ENCODE peak calls at places on chromosome 2, in ten cellular contexts. One of them, this sample, is unnamed.

GRCh38 chr2:127479219-127479825 is 47.0 kb downstream of the IWS1 start:
- DNase-seq in GM20000: peak
- DNase-seq in amygdala: no peak
- DNase-seq in NCI-H774: peak
- DNase-seq in activated T-helper 1 cell treated with anti-CD3 and anti-CD28 coated beads, Interleukin-2, amount 50 U/mL, for 16 hours: no peak
- DNase-seq in uterus: no peak
- DNase-seq in GM19239: no peak
- DNase-seq in stimulated activated CD4-positive, alpha-beta T cell treated with anti-CD3 and anti-CD28 coated beads, Interleukin-15, amount 100 ng/mL, for 1 hour: no peak
- DNase-seq in AG08395: peak
- DNase-seq in coronary artery: no peak
- DNase-seq in this sample: no peak

GRCh38 chr2:136874258-136874657 is 108.9 kb downstream of the THSD7B start:
- DNase-seq in GM19239: no peak
- DNase-seq in coronary artery: no peak
- DNase-seq in GM20000: peak
- DNase-seq in NCI-H774: peak
- DNase-seq in stimulated activated CD4-positive, alpha-beta T cell treated with anti-CD3 and anti-CD28 coated beads, Interleukin-15, amount 100 ng/mL, for 1 hour: no peak
- DNase-seq in amygdala: no peak
- DNase-seq in uterus: no peak
- DNase-seq in AG08395: no peak
- DNase-seq in activated T-helper 1 cell treated with anti-CD3 and anti-CD28 coated beads, Interleukin-2, amount 50 U/mL, for 16 hours: no peak
- DNase-seq in this sample: no peak

GRCh38 chr2:20254731-20255130 is 29.8 kb upstream of the SDC1 start:
- DNase-seq in NCI-H774: no peak
- DNase-seq in activated T-helper 1 cell treated with anti-CD3 and anti-CD28 coated beads, Interleukin-2, amount 50 U/mL, for 16 hours: no peak
- DNase-seq in uterus: no peak
- DNase-seq in GM20000: no peak
- DNase-seq in stimulated activated CD4-positive, alpha-beta T cell treated with anti-CD3 and anti-CD28 coated beads, Interleukin-15, amount 100 ng/mL, for 1 hour: no peak
- DNase-seq in GM19239: no peak
- DNase-seq in coronary artery: no peak
- DNase-seq in amygdala: no peak
- DNase-seq in AG08395: no peak
- DNase-seq in this sample: no peak

GRCh38 chr2:40037303-40037702 is 258.2 kb upstream of the THUMPD2 start:
- DNase-seq in coronary artery: no peak
- DNase-seq in uterus: no peak
- DNase-seq in AG08395: no peak
- DNase-seq in amygdala: no peak
- DNase-seq in GM20000: no peak
- DNase-seq in stimulated activated CD4-positive, alpha-beta T cell treated with anti-CD3 and anti-CD28 coated beads, Interleukin-15, amount 100 ng/mL, for 1 hour: no peak
- DNase-seq in GM19239: no peak
- DNase-seq in NCI-H774: no peak
- DNase-seq in activated T-helper 1 cell treated with anti-CD3 and anti-CD28 coated beads, Interleukin-2, amount 50 U/mL, for 16 hours: no peak
- DNase-seq in this sample: no peak

GRCh38 chr2:23445450-23445868 is 60.5 kb downstream of the KLHL29 start:
- DNase-seq in activated T-helper 1 cell treated with anti-CD3 and anti-CD28 coated beads, Interleukin-2, amount 50 U/mL, for 16 hours: no peak
- DNase-seq in amygdala: no peak
- DNase-seq in stimulated activated CD4-positive, alpha-beta T cell treated with anti-CD3 and anti-CD28 coated beads, Interleukin-15, amount 100 ng/mL, for 1 hour: no peak
- DNase-seq in uterus: no peak
- DNase-seq in GM19239: no peak
- DNase-seq in GM20000: peak
- DNase-seq in coronary artery: peak
- DNase-seq in AG08395: peak
- DNase-seq in NCI-H774: no peak
- DNase-seq in this sample: peak

GRCh38 chr2:239177325-239177724 is 223.5 kb downstream of the HDAC4 start:
- DNase-seq in GM20000: no peak
- DNase-seq in AG08395: no peak
- DNase-seq in uterus: no peak
- DNase-seq in NCI-H774: no peak
- DNase-seq in coronary artery: peak
- DNase-seq in GM19239: no peak
- DNase-seq in activated T-helper 1 cell treated with anti-CD3 and anti-CD28 coated beads, Interleukin-2, amount 50 U/mL, for 16 hours: no peak
- DNase-seq in amygdala: no peak
- DNase-seq in stimulated activated CD4-positive, alpha-beta T cell treated with anti-CD3 and anti-CD28 coated beads, Interleukin-15, amount 100 ng/mL, for 1 hour: no peak
- DNase-seq in this sample: peak

GRCh38 chr2:239114616-239115265 is 266.9 kb downstream of the TWIST2 start:
- DNase-seq in activated T-helper 1 cell treated with anti-CD3 and anti-CD28 coated beads, Interleukin-2, amount 50 U/mL, for 16 hours: no peak
- DNase-seq in stimulated activated CD4-positive, alpha-beta T cell treated with anti-CD3 and anti-CD28 coated beads, Interleukin-15, amount 100 ng/mL, for 1 hour: no peak
- DNase-seq in GM20000: no peak
- DNase-seq in NCI-H774: no peak
- DNase-seq in coronary artery: no peak
- DNase-seq in GM19239: no peak
- DNase-seq in uterus: no peak
- DNase-seq in amygdala: no peak
- DNase-seq in AG08395: no peak
- DNase-seq in this sample: no peak

GRCh38 chr2:162221064-162221463 is 22.2 kb downstream of the FAP start:
- DNase-seq in amygdala: no peak
- DNase-seq in GM19239: peak
- DNase-seq in uterus: peak
- DNase-seq in NCI-H774: no peak
- DNase-seq in activated T-helper 1 cell treated with anti-CD3 and anti-CD28 coated beads, Interleukin-2, amount 50 U/mL, for 16 hours: peak
- DNase-seq in AG08395: peak
- DNase-seq in GM20000: peak
- DNase-seq in stimulated activated CD4-positive, alpha-beta T cell treated with anti-CD3 and anti-CD28 coated beads, Interleukin-15, amount 100 ng/mL, for 1 hour: peak
- DNase-seq in coronary artery: peak
- DNase-seq in this sample: peak

GRCh38 chr2:20593072-20594034 is 57.5 kb downstream of the HS1BP3 start:
- DNase-seq in uterus: peak
- DNase-seq in coronary artery: peak
- DNase-seq in activated T-helper 1 cell treated with anti-CD3 and anti-CD28 coated beads, Interleukin-2, amount 50 U/mL, for 16 hours: no peak
- DNase-seq in NCI-H774: no peak
- DNase-seq in stimulated activated CD4-positive, alpha-beta T cell treated with anti-CD3 and anti-CD28 coated beads, Interleukin-15, amount 100 ng/mL, for 1 hour: no peak
- DNase-seq in amygdala: no peak
- DNase-seq in GM19239: no peak
- DNase-seq in AG08395: no peak
- DNase-seq in GM20000: no peak
- DNase-seq in this sample: no peak

GRCh38 chr2:165293439-165294420 is 54.5 kb downstream of the SCN2A start:
- DNase-seq in activated T-helper 1 cell treated with anti-CD3 and anti-CD28 coated beads, Interleukin-2, amount 50 U/mL, for 16 hours: no peak
- DNase-seq in uterus: peak
- DNase-seq in AG08395: peak
- DNase-seq in stimulated activated CD4-positive, alpha-beta T cell treated with anti-CD3 and anti-CD28 coated beads, Interleukin-15, amount 100 ng/mL, for 1 hour: no peak
- DNase-seq in coronary artery: no peak
- DNase-seq in GM19239: peak
- DNase-seq in NCI-H774: peak
- DNase-seq in GM20000: peak
- DNase-seq in amygdala: peak
- DNase-seq in this sample: no peak

GRCh38 chr2:235224410-235224809 is 269.4 kb upstream of the AGAP1 start:
- DNase-seq in amygdala: no peak
- DNase-seq in stimulated activated CD4-positive, alpha-beta T cell treated with anti-CD3 and anti-CD28 coated beads, Interleukin-15, amount 100 ng/mL, for 1 hour: no peak
- DNase-seq in GM19239: no peak
- DNase-seq in GM20000: no peak
- DNase-seq in uterus: no peak
- DNase-seq in activated T-helper 1 cell treated with anti-CD3 and anti-CD28 coated beads, Interleukin-2, amount 50 U/mL, for 16 hours: no peak
- DNase-seq in coronary artery: no peak
- DNase-seq in NCI-H774: no peak
- DNase-seq in AG08395: no peak
- DNase-seq in this sample: no peak

GRCh38 chr2:3414133-3414856 is 34.8 kb downstream of the TRAPPC12 start:
- DNase-seq in amygdala: no peak
- DNase-seq in GM19239: no peak
- DNase-seq in GM20000: no peak
- DNase-seq in coronary artery: no peak
- DNase-seq in NCI-H774: no peak
- DNase-seq in uterus: no peak
- DNase-seq in stimulated activated CD4-positive, alpha-beta T cell treated with anti-CD3 and anti-CD28 coated beads, Interleukin-15, amount 100 ng/mL, for 1 hour: no peak
- DNase-seq in activated T-helper 1 cell treated with anti-CD3 and anti-CD28 coated beads, Interleukin-2, amount 50 U/mL, for 16 hours: no peak
- DNase-seq in AG08395: no peak
- DNase-seq in this sample: no peak

GRCh38 chr2:128687551-128687945 is 368.9 kb upstream of the HS6ST1 start:
- DNase-seq in stimulated activated CD4-positive, alpha-beta T cell treated with anti-CD3 and anti-CD28 coated beads, Interleukin-15, amount 100 ng/mL, for 1 hour: no peak
- DNase-seq in AG08395: no peak
- DNase-seq in NCI-H774: no peak
- DNase-seq in GM19239: no peak
- DNase-seq in activated T-helper 1 cell treated with anti-CD3 and anti-CD28 coated beads, Interleukin-2, amount 50 U/mL, for 16 hours: no peak
- DNase-seq in uterus: no peak
- DNase-seq in GM20000: no peak
- DNase-seq in coronary artery: no peak
- DNase-seq in amygdala: no peak
- DNase-seq in this sample: peak

GRCh38 chr2:18791172-18791797 is 201.9 kb upstream of the NT5C1B start:
- DNase-seq in NCI-H774: no peak
- DNase-seq in GM19239: no peak
- DNase-seq in stimulated activated CD4-positive, alpha-beta T cell treated with anti-CD3 and anti-CD28 coated beads, Interleukin-15, amount 100 ng/mL, for 1 hour: no peak
- DNase-seq in AG08395: no peak
- DNase-seq in uterus: no peak
- DNase-seq in GM20000: no peak
- DNase-seq in coronary artery: no peak
- DNase-seq in amygdala: no peak
- DNase-seq in activated T-helper 1 cell treated with anti-CD3 and anti-CD28 coated beads, Interleukin-2, amount 50 U/mL, for 16 hours: no peak
- DNase-seq in this sample: no peak

GRCh38 chr2:191379375-191379774 is 134.2 kb downstream of the MYO1B start:
- DNase-seq in uterus: no peak
- DNase-seq in stimulated activated CD4-positive, alpha-beta T cell treated with anti-CD3 and anti-CD28 coated beads, Interleukin-15, amount 100 ng/mL, for 1 hour: no peak
- DNase-seq in NCI-H774: no peak
- DNase-seq in coronary artery: no peak
- DNase-seq in GM20000: no peak
- DNase-seq in amygdala: no peak
- DNase-seq in AG08395: no peak
- DNase-seq in activated T-helper 1 cell treated with anti-CD3 and anti-CD28 coated beads, Interleukin-2, amount 50 U/mL, for 16 hours: no peak
- DNase-seq in GM19239: no peak
- DNase-seq in this sample: no peak

GRCh38 chr2:230878599-230878965 is 13.8 kb downstream of the ITM2C start:
- DNase-seq in NCI-H774: no peak
- DNase-seq in stimulated activated CD4-positive, alpha-beta T cell treated with anti-CD3 and anti-CD28 coated beads, Interleukin-15, amount 100 ng/mL, for 1 hour: no peak
- DNase-seq in coronary artery: peak
- DNase-seq in AG08395: no peak
- DNase-seq in uterus: no peak
- DNase-seq in GM20000: no peak
- DNase-seq in amygdala: no peak
- DNase-seq in activated T-helper 1 cell treated with anti-CD3 and anti-CD28 coated beads, Interleukin-2, amount 50 U/mL, for 16 hours: no peak
- DNase-seq in GM19239: no peak
- DNase-seq in this sample: no peak

GRCh38 chr2:83022631-83023210 is 1436.4 kb downstream of the SUCLG1 start:
- DNase-seq in NCI-H774: no peak
- DNase-seq in AG08395: no peak
- DNase-seq in coronary artery: no peak
- DNase-seq in GM19239: no peak
- DNase-seq in activated T-helper 1 cell treated with anti-CD3 and anti-CD28 coated beads, Interleukin-2, amount 50 U/mL, for 16 hours: no peak
- DNase-seq in amygdala: no peak
- DNase-seq in GM20000: no peak
- DNase-seq in stimulated activated CD4-positive, alpha-beta T cell treated with anti-CD3 and anti-CD28 coated beads, Interleukin-15, amount 100 ng/mL, for 1 hour: no peak
- DNase-seq in uterus: no peak
- DNase-seq in this sample: no peak

GRCh38 chr2:234673961-234674759 is 177.3 kb upstream of the ARL4C start:
- DNase-seq in amygdala: no peak
- DNase-seq in GM19239: no peak
- DNase-seq in coronary artery: no peak
- DNase-seq in NCI-H774: no peak
- DNase-seq in activated T-helper 1 cell treated with anti-CD3 and anti-CD28 coated beads, Interleukin-2, amount 50 U/mL, for 16 hours: no peak
- DNase-seq in AG08395: peak
- DNase-seq in stimulated activated CD4-positive, alpha-beta T cell treated with anti-CD3 and anti-CD28 coated beads, Interleukin-15, amount 100 ng/mL, for 1 hour: no peak
- DNase-seq in uterus: no peak
- DNase-seq in GM20000: no peak
- DNase-seq in this sample: peak

GRCh38 chr2:121220995-121221394 is 64.0 kb downstream of the TFCP2L1 start:
- DNase-seq in activated T-helper 1 cell treated with anti-CD3 and anti-CD28 coated beads, Interleukin-2, amount 50 U/mL, for 16 hours: no peak
- DNase-seq in GM19239: no peak
- DNase-seq in amygdala: no peak
- DNase-seq in coronary artery: no peak
- DNase-seq in stimulated activated CD4-positive, alpha-beta T cell treated with anti-CD3 and anti-CD28 coated beads, Interleukin-15, amount 100 ng/mL, for 1 hour: no peak
- DNase-seq in GM20000: no peak
- DNase-seq in uterus: no peak
- DNase-seq in AG08395: peak
- DNase-seq in NCI-H774: no peak
- DNase-seq in this sample: no peak

GRCh38 chr2:189285351-189285750 is 105.8 kb upstream of the COL5A2 start:
- DNase-seq in AG08395: no peak
- DNase-seq in NCI-H774: no peak
- DNase-seq in coronary artery: no peak
- DNase-seq in stimulated activated CD4-positive, alpha-beta T cell treated with anti-CD3 and anti-CD28 coated beads, Interleukin-15, amount 100 ng/mL, for 1 hour: no peak
- DNase-seq in activated T-helper 1 cell treated with anti-CD3 and anti-CD28 coated beads, Interleukin-2, amount 50 U/mL, for 16 hours: no peak
- DNase-seq in GM19239: no peak
- DNase-seq in uterus: no peak
- DNase-seq in amygdala: no peak
- DNase-seq in GM20000: no peak
- DNase-seq in this sample: no peak

GRCh38 chr2:128568106-128568505 is 249.4 kb upstream of the HS6ST1 start:
- DNase-seq in AG08395: no peak
- DNase-seq in coronary artery: peak
- DNase-seq in amygdala: no peak
- DNase-seq in activated T-helper 1 cell treated with anti-CD3 and anti-CD28 coated beads, Interleukin-2, amount 50 U/mL, for 16 hours: no peak
- DNase-seq in GM19239: no peak
- DNase-seq in stimulated activated CD4-positive, alpha-beta T cell treated with anti-CD3 and anti-CD28 coated beads, Interleukin-15, amount 100 ng/mL, for 1 hour: no peak
- DNase-seq in NCI-H774: no peak
- DNase-seq in GM20000: no peak
- DNase-seq in uterus: no peak
- DNase-seq in this sample: peak

GRCh38 chr2:38945372-38945771 is 55.7 kb downstream of the ARHGEF33 start:
- DNase-seq in coronary artery: no peak
- DNase-seq in activated T-helper 1 cell treated with anti-CD3 and anti-CD28 coated beads, Interleukin-2, amount 50 U/mL, for 16 hours: no peak
- DNase-seq in AG08395: no peak
- DNase-seq in GM20000: no peak
- DNase-seq in amygdala: no peak
- DNase-seq in NCI-H774: no peak
- DNase-seq in GM19239: no peak
- DNase-seq in uterus: peak
- DNase-seq in stimulated activated CD4-positive, alpha-beta T cell treated with anti-CD3 and anti-CD28 coated beads, Interleukin-15, amount 100 ng/mL, for 1 hour: no peak
- DNase-seq in this sample: no peak

This sample was measured in osteocyte.